ENCODE peak calls at places on chromosome 16, in five cellular contexts. One of them, this sample, is unnamed.

GRCh38 chr16:75206749-75207451 is at the start of gene CTRB2:
- DNase-seq in H1: no peak
- DNase-seq in HepG2: no peak
- DNase-seq in GM12878: no peak
- DNase-seq in A549: no peak
- DNase-seq in this sample: no peak

GRCh38 chr16:15924996-15925395 is 24.4 kb upstream of the ABCC1 start:
- DNase-seq in GM12878: no peak
- DNase-seq in A549: no peak
- DNase-seq in H1: no peak
- DNase-seq in HepG2: no peak
- DNase-seq in this sample: no peak

GRCh38 chr16:29662729-29663019 is 373 bp upstream of the SPN start:
- DNase-seq in GM12878: peak; percentile 88
- DNase-seq in HepG2: no peak
- DNase-seq in A549: no peak
- DNase-seq in H1: no peak
- DNase-seq in this sample: peak; percentile 50

GRCh38 chr16:58931436-58931835 is 197.3 kb upstream of the GOT2 start:
- DNase-seq in HepG2: no peak
- DNase-seq in A549: no peak
- DNase-seq in GM12878: no peak
- DNase-seq in H1: no peak
- DNase-seq in this sample: no peak

GRCh38 chr16:66335704-66336329 is 30.7 kb upstream of the CDH5 start:
- DNase-seq in A549: no peak
- DNase-seq in H1: no peak
- DNase-seq in GM12878: no peak
- DNase-seq in HepG2: no peak
- DNase-seq in this sample: no peak

GRCh38 chr16:25750489-25750888 is 58.7 kb downstream of the HS3ST4 start:
- DNase-seq in A549: no peak
- DNase-seq in H1: no peak
- DNase-seq in HepG2: no peak
- DNase-seq in GM12878: no peak
- DNase-seq in this sample: no peak

GRCh38 chr16:81003610-81004460 is 2.9 kb downstream of the CMC2 start:
- DNase-seq in HepG2: no peak
- DNase-seq in A549: no peak
- DNase-seq in H1: no peak
- DNase-seq in GM12878: no peak
- DNase-seq in this sample: no peak

GRCh38 chr16:9844361-9844760 is 337.9 kb downstream of the GRIN2A start:
- DNase-seq in A549: no peak
- DNase-seq in HepG2: no peak
- DNase-seq in H1: no peak
- DNase-seq in GM12878: no peak
- DNase-seq in this sample: no peak

GRCh38 chr16:17803625-17804410 is 333.1 kb upstream of the XYLT1 start:
- DNase-seq in GM12878: no peak
- DNase-seq in H1: no peak
- DNase-seq in HepG2: no peak
- DNase-seq in A549: no peak
- DNase-seq in this sample: no peak

GRCh38 chr16:56677474-56677873 is 4.8 kb upstream of the MT1X start:
- DNase-seq in GM12878: no peak
- DNase-seq in A549: no peak
- DNase-seq in H1: no peak
- DNase-seq in HepG2: no peak
- DNase-seq in this sample: no peak

GRCh38 chr16:56679078-56679730 is 3.1 kb upstream of the MT1X start:
- DNase-seq in A549: no peak
- DNase-seq in GM12878: no peak
- DNase-seq in H1: no peak
- DNase-seq in HepG2: no peak
- DNase-seq in this sample: no peak

GRCh38 chr16:56682703-56683397 is 580 bp downstream of the MT1X start:
- DNase-seq in GM12878: no peak
- DNase-seq in H1: no peak
- DNase-seq in A549: no peak
- DNase-seq in HepG2: no peak
- DNase-seq in this sample: no peak

GRCh38 chr16:56681939-56682702 is at the start of gene MT1X:
- DNase-seq in HepG2: peak; percentile 87
- DNase-seq in A549: peak; percentile 85
- DNase-seq in GM12878: peak; percentile 7
- DNase-seq in H1: peak; percentile 76
- DNase-seq in this sample: peak; percentile 85

DNA sequence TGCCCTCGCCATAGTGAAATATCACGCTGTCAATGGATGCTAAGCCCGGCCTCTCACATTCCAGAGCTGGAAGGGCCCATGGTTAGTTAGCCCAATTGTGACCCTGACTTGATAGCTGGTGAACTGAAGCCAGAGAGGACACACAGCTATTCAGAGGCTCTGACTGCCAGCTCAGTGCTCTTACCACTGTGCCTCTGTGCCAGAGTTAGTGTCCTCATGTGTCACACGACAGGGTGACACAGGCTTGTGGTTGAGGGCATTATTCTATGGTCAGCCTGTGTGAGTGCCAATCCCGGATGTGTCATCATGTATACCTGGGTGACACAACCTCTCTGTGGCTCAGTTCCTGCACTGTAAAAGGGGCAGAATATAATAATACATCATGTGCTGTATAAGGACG is 2.5 kb upstream of the MT1X start:
- DNase-seq in GM12878: no peak
- DNase-seq in HepG2: peak; percentile 23
- DNase-seq in A549: no peak
- DNase-seq in H1: no peak
- DNase-seq in this sample: no peak
- TF ChIP-seq HDAC2 in GM12878: no peak
- TF ChIP-seq HDAC2 in HepG2: no peak
- TF ChIP-seq HDAC2 in A549: no peak
- TF ChIP-seq HDAC2 in H1: no peak
- TF ChIP-seq HDAC2 in this sample: no peak

GRCh38 chr16:2845116-2845515 is 12.9 kb downstream of the PRSS22 start:
- DNase-seq in HepG2: no peak
- DNase-seq in H1: no peak
- DNase-seq in A549: no peak
- DNase-seq in GM12878: no peak
- DNase-seq in this sample: no peak
- TF ChIP-seq HDAC2 in HepG2: no peak
- TF ChIP-seq HDAC2 in H1: no peak
- TF ChIP-seq HDAC2 in A549: no peak
- TF ChIP-seq HDAC2 in GM12878: no peak
- TF ChIP-seq HDAC2 in this sample: no peak

GRCh38 chr16:64638804-64639203 is 483.1 kb downstream of the CDH11 start:
- DNase-seq in HepG2: no peak
- DNase-seq in A549: no peak
- DNase-seq in H1: no peak
- DNase-seq in GM12878: no peak
- DNase-seq in this sample: no peak
- TF ChIP-seq HDAC2 in HepG2: no peak
- TF ChIP-seq HDAC2 in A549: no peak
- TF ChIP-seq HDAC2 in H1: no peak
- TF ChIP-seq HDAC2 in GM12878: no peak
- TF ChIP-seq HDAC2 in this sample: no peak

DNA sequence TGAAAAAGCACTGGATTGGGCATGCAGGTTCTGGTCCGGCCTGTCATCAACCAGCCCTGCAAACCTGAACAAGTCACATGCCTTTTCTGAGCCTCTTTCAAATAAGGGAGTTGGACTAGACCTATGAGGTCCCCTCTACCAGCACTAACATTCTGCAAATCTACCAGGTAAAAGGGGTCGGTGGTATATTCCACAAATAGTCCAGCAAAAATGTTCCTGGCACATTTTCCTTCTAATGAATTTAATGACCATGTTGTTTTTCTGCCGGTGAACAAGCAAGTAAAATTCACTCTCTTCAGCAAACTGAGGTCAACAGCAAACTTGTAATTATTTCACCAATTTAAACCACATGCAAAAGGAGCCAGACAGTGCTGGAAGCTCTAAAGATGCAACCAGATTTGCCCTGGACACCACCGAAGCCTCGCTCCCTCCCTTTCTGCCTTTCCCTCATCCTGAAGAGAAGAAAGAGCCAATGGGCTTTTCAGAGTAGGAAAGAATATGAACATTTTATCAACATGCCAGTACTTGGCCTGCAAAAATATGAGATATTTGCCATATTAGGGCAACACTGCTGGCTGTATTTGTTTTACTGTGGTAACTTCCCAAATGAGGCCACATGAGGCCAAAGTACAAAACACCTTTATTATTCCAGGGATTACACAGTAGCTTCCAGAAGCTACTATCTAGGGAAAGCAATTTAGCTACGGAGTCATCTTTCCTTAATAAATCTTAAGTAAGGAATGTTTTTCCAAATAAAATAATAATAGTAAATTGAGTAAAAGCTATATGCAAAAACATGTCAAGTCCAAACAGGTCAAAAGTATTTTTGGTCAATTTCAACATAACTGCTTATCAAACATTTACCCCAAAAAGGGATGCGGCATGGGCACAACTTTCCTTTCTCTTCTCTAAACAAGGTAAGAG is 45.0 kb downstream of the USP31 start:
- DNase-seq in HepG2: peak; percentile 98
- DNase-seq in A549: no peak
- DNase-seq in H1: no peak
- DNase-seq in GM12878: no peak
- DNase-seq in this sample: no peak
- TF ChIP-seq HDAC2 in HepG2: peak; percentile 90
- TF ChIP-seq HDAC2 in A549: no peak
- TF ChIP-seq HDAC2 in H1: no peak
- TF ChIP-seq HDAC2 in GM12878: no peak
- TF ChIP-seq HDAC2 in this sample: no peak

DNA sequence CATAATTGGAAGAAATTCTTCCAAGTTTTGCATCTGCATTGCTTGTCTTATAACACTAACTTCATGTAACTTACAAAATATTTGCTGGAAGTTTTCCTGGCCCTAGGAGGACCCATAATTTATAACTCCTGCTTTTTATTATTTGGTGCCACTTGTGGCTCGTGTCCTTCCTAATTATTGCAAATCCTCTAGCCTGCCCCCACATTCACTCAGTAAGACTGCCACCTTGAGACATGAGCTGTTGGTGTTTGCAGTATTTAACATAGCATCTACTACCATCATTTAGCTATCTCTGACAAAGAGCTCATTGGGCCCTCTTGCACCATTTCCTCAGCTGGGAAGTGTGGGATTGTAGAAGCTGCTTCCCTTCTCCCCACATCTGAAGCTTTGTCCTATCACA is 49.5 kb downstream of the FTO start:
- DNase-seq in HepG2: no peak
- DNase-seq in GM12878: no peak
- DNase-seq in A549: no peak
- DNase-seq in H1: no peak
- DNase-seq in this sample: no peak
- TF ChIP-seq HDAC2 in HepG2: no peak
- TF ChIP-seq HDAC2 in GM12878: no peak
- TF ChIP-seq HDAC2 in A549: no peak
- TF ChIP-seq HDAC2 in H1: no peak
- TF ChIP-seq HDAC2 in this sample: no peak

GRCh38 chr16:2115591-2115973 is 20.1 kb downstream of the PKD1 start:
- DNase-seq in A549: no peak
- DNase-seq in HepG2: no peak
- DNase-seq in H1: no peak
- DNase-seq in GM12878: no peak
- DNase-seq in this sample: no peak
- TF ChIP-seq HDAC2 in A549: no peak
- TF ChIP-seq HDAC2 in HepG2: no peak
- TF ChIP-seq HDAC2 in H1: no peak
- TF ChIP-seq HDAC2 in GM12878: no peak
- TF ChIP-seq HDAC2 in this sample: no peak